ENCODE peak calls at places on chromosomes 4 and X, in eight cellular contexts. One of them, this sample, is unnamed.

GRCh38 chr4:82776925-82777542 is 21.6 kb downstream of the SCD5 start:
- DNase-seq in tibial nerve: no peak
- DNase-seq in heart right ventricle: no peak
- DNase-seq in mesenchymal stem cell: no peak
- DNase-seq in mammary epithelial cell: no peak
- DNase-seq in adrenal gland: no peak
- DNase-seq in right cardiac atrium: no peak
- DNase-seq in left lung: no peak
- DNase-seq in this sample: no peak

GRCh38 chrX:15973941-15974340 is 119.3 kb upstream of the AP1S2 start:
- DNase-seq in tibial nerve: peak; percentile 13
- DNase-seq in heart right ventricle: peak; percentile 34
- DNase-seq in mesenchymal stem cell: no peak
- DNase-seq in mammary epithelial cell: no peak
- DNase-seq in adrenal gland: no peak
- DNase-seq in right cardiac atrium: peak; percentile 73
- DNase-seq in left lung: no peak
- DNase-seq in this sample: no peak

GRCh38 chr4:169164669-169165415 is 105.9 kb downstream of the SH3RF1 start:
- DNase-seq in tibial nerve: no peak
- DNase-seq in heart right ventricle: no peak
- DNase-seq in mesenchymal stem cell: peak; percentile 33
- DNase-seq in mammary epithelial cell: no peak
- DNase-seq in adrenal gland: no peak
- DNase-seq in right cardiac atrium: no peak
- DNase-seq in left lung: no peak
- DNase-seq in this sample: peak; percentile 57

GRCh38 chr4:3683744-3684421 is 82.3 kb upstream of the ADRA2C start:
- DNase-seq in tibial nerve: no peak
- DNase-seq in heart right ventricle: no peak
- DNase-seq in mesenchymal stem cell: no peak
- DNase-seq in mammary epithelial cell: no peak
- DNase-seq in adrenal gland: no peak
- DNase-seq in right cardiac atrium: peak; percentile 7
- DNase-seq in left lung: peak; percentile 64
- DNase-seq in this sample: no peak

GRCh38 chr4:143773998-143774898 is 73.8 kb upstream of the FREM3 start:
- DNase-seq in tibial nerve: no peak
- DNase-seq in heart right ventricle: no peak
- DNase-seq in mesenchymal stem cell: peak; percentile 24
- DNase-seq in mammary epithelial cell: peak; percentile 48
- DNase-seq in adrenal gland: peak; percentile 73
- DNase-seq in right cardiac atrium: peak; percentile 45
- DNase-seq in left lung: peak; percentile 20
- DNase-seq in this sample: peak; percentile 54

GRCh38 chrX:115560978-115561604 is at the start of gene PLS3:
- DNase-seq in tibial nerve: peak; percentile 65
- DNase-seq in heart right ventricle: peak; percentile 87
- DNase-seq in mesenchymal stem cell: peak; percentile 89
- DNase-seq in mammary epithelial cell: peak; percentile 81
- DNase-seq in adrenal gland: peak; percentile 83
- DNase-seq in right cardiac atrium: peak; percentile 94
- DNase-seq in left lung: peak; percentile 87
- DNase-seq in this sample: peak; percentile 90

GRCh38 chrX:2484721-2485459 is 15.9 kb downstream of the DHRSX start:
- DNase-seq in tibial nerve: no peak
- DNase-seq in heart right ventricle: peak; percentile 26
- DNase-seq in mesenchymal stem cell: no peak
- DNase-seq in mammary epithelial cell: no peak
- DNase-seq in adrenal gland: no peak
- DNase-seq in right cardiac atrium: peak; percentile 77
- DNase-seq in left lung: no peak
- DNase-seq in this sample: no peak

GRCh38 chr4:168981460-168981859 is 28.6 kb downstream of the CBR4 start:
- DNase-seq in tibial nerve: no peak
- DNase-seq in heart right ventricle: no peak
- DNase-seq in mesenchymal stem cell: no peak
- DNase-seq in mammary epithelial cell: peak; percentile 18
- DNase-seq in adrenal gland: no peak
- DNase-seq in right cardiac atrium: no peak
- DNase-seq in left lung: no peak
- DNase-seq in this sample: no peak

GRCh38 chrX:77597090-77597489 is 149.9 kb downstream of the FGF16 start:
- DNase-seq in tibial nerve: no peak
- DNase-seq in heart right ventricle: no peak
- DNase-seq in mesenchymal stem cell: peak; percentile 42
- DNase-seq in mammary epithelial cell: peak; percentile 8
- DNase-seq in adrenal gland: no peak
- DNase-seq in right cardiac atrium: no peak
- DNase-seq in left lung: no peak
- DNase-seq in this sample: no peak

GRCh38 chr4:1209821-1210220 is 37.4 kb upstream of the SPON2 start:
- DNase-seq in tibial nerve: peak; percentile 66
- DNase-seq in heart right ventricle: peak; percentile 88
- DNase-seq in mesenchymal stem cell: peak; percentile 94
- DNase-seq in mammary epithelial cell: no peak
- DNase-seq in adrenal gland: peak; percentile 62
- DNase-seq in right cardiac atrium: peak; percentile 96
- DNase-seq in left lung: peak; percentile 82
- DNase-seq in this sample: peak; percentile 25

GRCh38 chr4:176635372-176636261 is 157.1 kb downstream of the VEGFC start:
- DNase-seq in tibial nerve: no peak
- DNase-seq in heart right ventricle: no peak
- DNase-seq in mesenchymal stem cell: peak; percentile 89
- DNase-seq in mammary epithelial cell: peak; percentile 91
- DNase-seq in adrenal gland: peak; percentile 62
- DNase-seq in right cardiac atrium: no peak
- DNase-seq in left lung: no peak
- DNase-seq in this sample: peak; percentile 24

GRCh38 chr4:182576609-182577289 is 333.5 kb downstream of the TENM3 start:
- DNase-seq in tibial nerve: no peak
- DNase-seq in heart right ventricle: no peak
- DNase-seq in mesenchymal stem cell: no peak
- DNase-seq in mammary epithelial cell: no peak
- DNase-seq in adrenal gland: no peak
- DNase-seq in right cardiac atrium: no peak
- DNase-seq in left lung: no peak
- DNase-seq in this sample: peak; percentile 64

GRCh38 chrX:84168095-84168494 is 19.9 kb downstream of the RPS6KA6 start:
- DNase-seq in tibial nerve: no peak
- DNase-seq in heart right ventricle: no peak
- DNase-seq in mesenchymal stem cell: peak; percentile 4
- DNase-seq in mammary epithelial cell: peak; percentile 13
- DNase-seq in adrenal gland: no peak
- DNase-seq in right cardiac atrium: no peak
- DNase-seq in left lung: no peak
- DNase-seq in this sample: no peak

GRCh38 chr4:5887361-5888221 is 5.3 kb downstream of the CRMP1 start:
- DNase-seq in tibial nerve: no peak
- DNase-seq in heart right ventricle: no peak
- DNase-seq in mesenchymal stem cell: peak; percentile 26
- DNase-seq in mammary epithelial cell: no peak
- DNase-seq in adrenal gland: no peak
- DNase-seq in right cardiac atrium: peak; percentile 64
- DNase-seq in left lung: peak; percentile 75
- DNase-seq in this sample: no peak

GRCh38 chr4:127975121-127975770 is 10.0 kb downstream of the ABHD18 start:
- DNase-seq in tibial nerve: no peak
- DNase-seq in heart right ventricle: no peak
- DNase-seq in mesenchymal stem cell: no peak
- DNase-seq in mammary epithelial cell: peak; percentile 27
- DNase-seq in adrenal gland: no peak
- DNase-seq in right cardiac atrium: no peak
- DNase-seq in left lung: no peak
- DNase-seq in this sample: no peak

GRCh38 chr4:3440979-3441500 is 728 bp upstream of the HGFAC start:
- DNase-seq in tibial nerve: no peak
- DNase-seq in heart right ventricle: peak; percentile 15
- DNase-seq in mesenchymal stem cell: peak; percentile 13
- DNase-seq in mammary epithelial cell: peak; percentile 17
- DNase-seq in adrenal gland: no peak
- DNase-seq in right cardiac atrium: peak; percentile 45
- DNase-seq in left lung: peak; percentile 72
- DNase-seq in this sample: peak; percentile 34

GRCh38 chr4:144411700-144412099 is 234.3 kb upstream of the HHIP start:
- DNase-seq in tibial nerve: no peak
- DNase-seq in heart right ventricle: no peak
- DNase-seq in mesenchymal stem cell: no peak
- DNase-seq in mammary epithelial cell: no peak
- DNase-seq in adrenal gland: no peak
- DNase-seq in right cardiac atrium: no peak
- DNase-seq in left lung: no peak
- DNase-seq in this sample: no peak

GRCh38 chr4:164536829-164537228 is 217.1 kb upstream of the SMIM31 start:
- DNase-seq in tibial nerve: no peak
- DNase-seq in heart right ventricle: no peak
- DNase-seq in mesenchymal stem cell: peak; percentile 8
- DNase-seq in mammary epithelial cell: peak; percentile 96
- DNase-seq in adrenal gland: peak; percentile 64
- DNase-seq in right cardiac atrium: no peak
- DNase-seq in left lung: no peak
- DNase-seq in this sample: no peak

GRCh38 chrX:13790206-13791131 is 26.4 kb downstream of the GPM6B start:
- DNase-seq in tibial nerve: no peak
- DNase-seq in heart right ventricle: no peak
- DNase-seq in mesenchymal stem cell: no peak
- DNase-seq in mammary epithelial cell: no peak
- DNase-seq in adrenal gland: no peak
- DNase-seq in right cardiac atrium: no peak
- DNase-seq in left lung: no peak
- DNase-seq in this sample: no peak

GRCh38 chr4:140240237-140240636 is 86.3 kb upstream of the MAML3 start:
- DNase-seq in tibial nerve: no peak
- DNase-seq in heart right ventricle: no peak
- DNase-seq in mesenchymal stem cell: no peak
- DNase-seq in mammary epithelial cell: no peak
- DNase-seq in adrenal gland: no peak
- DNase-seq in right cardiac atrium: no peak
- DNase-seq in left lung: no peak
- DNase-seq in this sample: no peak

DNA sequence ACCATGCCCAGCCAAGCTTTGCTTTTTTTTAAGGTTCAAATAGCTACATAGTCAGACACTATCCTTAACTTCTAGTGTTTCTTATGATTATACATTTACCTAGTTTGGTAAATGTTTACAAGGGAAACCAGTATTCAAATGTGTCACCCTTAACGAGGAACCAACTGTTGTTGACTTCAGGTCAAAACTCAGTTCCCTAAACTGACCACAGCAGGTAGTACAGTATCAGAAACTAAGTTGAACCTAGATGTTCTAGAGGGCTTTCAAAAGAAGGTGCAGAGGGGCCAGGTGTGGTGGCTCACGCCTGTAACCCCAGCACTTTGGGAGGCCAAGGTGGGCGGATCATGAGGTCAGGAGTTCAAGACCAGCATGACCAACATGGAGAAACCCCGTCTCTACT is 11.3 kb downstream of the GPC4 start:
- DNase-seq in tibial nerve: no peak
- DNase-seq in heart right ventricle: no peak
- DNase-seq in mesenchymal stem cell: no peak
- DNase-seq in mammary epithelial cell: no peak
- DNase-seq in adrenal gland: no peak
- DNase-seq in right cardiac atrium: no peak
- DNase-seq in left lung: no peak
- DNase-seq in this sample: no peak
- H3K27me3 ChIP-seq in tibial nerve: no peaks in the 10 kb centered on the region
- H3K27me3 ChIP-seq in heart right ventricle: no peaks in the 10 kb centered on the region
- H3K27me3 ChIP-seq in mesenchymal stem cell: no peaks in the 10 kb centered on the region
- H3K27me3 ChIP-seq in mammary epithelial cell: no peaks in the 10 kb centered on the region
- H3K27me3 ChIP-seq in adrenal gland: peaks cover 6% of the 10 kb centered on the region
- H3K27me3 ChIP-seq in right cardiac atrium: no peaks in the 10 kb centered on the region
- H3K27me3 ChIP-seq in left lung: no peaks in the 10 kb centered on the region
- H3K27me3 ChIP-seq in this sample: no peaks in the 10 kb centered on the region

GRCh38 chr4:48037117-48037462 is 20.5 kb downstream of the NIPAL1 start:
- DNase-seq in tibial nerve: no peak
- DNase-seq in heart right ventricle: no peak
- DNase-seq in mesenchymal stem cell: no peak
- DNase-seq in mammary epithelial cell: no peak
- DNase-seq in adrenal gland: no peak
- DNase-seq in right cardiac atrium: no peak
- DNase-seq in left lung: no peak
- DNase-seq in this sample: no peak
- H3K4me3 ChIP-seq in tibial nerve: no peak overlapping the region
- H3K4me3 ChIP-seq in heart right ventricle: no peak overlapping the region
- H3K4me3 ChIP-seq in mesenchymal stem cell: no peak overlapping the region
- H3K4me3 ChIP-seq in mammary epithelial cell: no peak overlapping the region
- H3K4me3 ChIP-seq in adrenal gland: no peak overlapping the region
- H3K4me3 ChIP-seq in right cardiac atrium: no peak overlapping the region
- H3K4me3 ChIP-seq in left lung: no peak overlapping the region
- H3K4me3 ChIP-seq in this sample: no peak overlapping the region

DNA sequence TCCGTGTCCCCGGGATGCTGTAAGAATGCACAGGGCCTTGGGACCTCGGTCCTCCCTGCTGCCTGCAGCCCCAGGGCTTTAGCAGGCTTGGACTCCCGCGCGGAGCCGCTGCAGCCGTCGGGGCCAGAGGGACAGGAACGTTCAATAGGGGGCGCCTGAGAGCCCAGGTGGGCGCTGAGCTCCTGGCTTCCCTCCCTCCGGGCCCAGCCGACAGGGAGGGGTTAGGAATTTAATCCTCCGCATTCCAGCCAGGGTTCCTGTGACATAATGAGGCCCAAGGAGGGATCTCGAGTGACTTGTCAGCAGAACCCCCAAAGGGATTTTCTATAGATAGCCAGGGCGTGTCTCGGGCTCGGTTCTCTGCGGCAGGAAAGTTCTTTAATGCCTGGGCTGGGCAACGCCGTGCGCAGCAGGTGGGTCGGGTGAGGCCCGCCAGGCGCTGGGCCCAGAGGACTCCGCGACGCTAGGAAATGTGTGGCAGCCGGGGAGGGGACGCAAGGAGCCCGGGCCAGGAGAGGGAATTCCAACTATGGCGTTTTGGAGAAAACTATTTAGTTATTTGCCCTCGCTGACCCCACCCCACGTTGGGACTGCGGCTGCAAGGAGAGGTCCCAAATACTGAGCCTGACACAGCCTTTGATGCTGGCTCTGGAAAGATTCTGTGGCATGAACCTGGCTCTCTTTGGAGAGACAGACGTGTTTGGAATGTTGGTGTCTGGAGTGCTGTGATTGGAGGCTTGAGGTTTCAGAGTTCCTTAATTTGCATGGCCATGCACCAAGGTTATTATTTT is 285.2 kb upstream of the GATB start:
- DNase-seq in tibial nerve: no peak
- DNase-seq in heart right ventricle: peak; percentile 48
- DNase-seq in mesenchymal stem cell: peak; percentile 22
- DNase-seq in mammary epithelial cell: no peak
- DNase-seq in adrenal gland: no peak
- DNase-seq in right cardiac atrium: peak; percentile 65
- DNase-seq in left lung: peak; percentile 84
- DNase-seq in this sample: no peak
- H3K4me1 ChIP-seq in tibial nerve: peaks cover 3% of the 10 kb centered on the region
- H3K4me1 ChIP-seq in heart right ventricle: peaks cover 8% of the 10 kb centered on the region
- H3K4me1 ChIP-seq in mesenchymal stem cell: peaks cover 10% of the 10 kb centered on the region
- H3K4me1 ChIP-seq in mammary epithelial cell: peaks cover 4% of the 10 kb centered on the region
- H3K4me1 ChIP-seq in adrenal gland: no peaks in the 10 kb centered on the region
- H3K4me1 ChIP-seq in right cardiac atrium: no peaks in the 10 kb centered on the region
- H3K4me1 ChIP-seq in left lung: peaks cover 4% of the 10 kb centered on the region
- H3K4me1 ChIP-seq in this sample: no peaks in the 10 kb centered on the region

DNA sequence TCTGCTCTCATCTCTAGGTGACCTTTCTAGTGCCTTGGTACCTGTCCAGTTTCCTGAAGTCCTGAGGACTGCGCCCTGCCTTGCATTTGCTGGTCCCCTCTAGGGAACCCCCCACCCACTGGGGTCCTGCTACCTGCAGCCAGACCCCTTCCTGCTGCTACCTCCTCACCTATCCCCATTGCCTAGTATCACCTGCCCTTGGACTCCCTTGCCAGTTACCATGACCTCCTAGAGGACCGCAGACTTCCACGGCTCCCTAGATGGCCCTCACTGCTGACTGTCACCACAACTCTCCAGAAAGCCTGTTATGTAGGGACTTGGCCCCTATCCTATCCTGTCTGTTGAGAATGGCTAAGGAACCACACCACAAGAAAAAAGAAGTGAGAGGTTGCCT is 166.6 kb downstream of the EFNB1 start:
- DNase-seq in tibial nerve: no peak
- DNase-seq in heart right ventricle: no peak
- DNase-seq in mesenchymal stem cell: no peak
- DNase-seq in mammary epithelial cell: no peak
- DNase-seq in adrenal gland: no peak
- DNase-seq in right cardiac atrium: no peak
- DNase-seq in left lung: no peak
- DNase-seq in this sample: no peak
- H3K27me3 ChIP-seq in tibial nerve: peaks cover 8% of the 10 kb centered on the region
- H3K27me3 ChIP-seq in heart right ventricle: no peaks in the 10 kb centered on the region
- H3K27me3 ChIP-seq in mesenchymal stem cell: no peaks in the 10 kb centered on the region
- H3K27me3 ChIP-seq in mammary epithelial cell: no peaks in the 10 kb centered on the region
- H3K27me3 ChIP-seq in adrenal gland: peaks cover 3% of the 10 kb centered on the region
- H3K27me3 ChIP-seq in right cardiac atrium: no peaks in the 10 kb centered on the region
- H3K27me3 ChIP-seq in left lung: no peaks in the 10 kb centered on the region
- H3K27me3 ChIP-seq in this sample: no peaks in the 10 kb centered on the region

This sample was measured in SJSA1.